ENCODE peak calls at places on chromosome 11, in eight cellular contexts. O, M, E, H, F, U, D and P are unnamed samples.
A peak's percentile ranks its signal among the peaks of the same experiment; 100 is the strongest.

GRCh38 chr11:12207384-12208150 is 97.2 kb downstream of the MICAL2 start:
- DNase-seq in O (no peak), M (no peak), E (no peak), H (no peak), F (no peak), U (no peak), D (no peak), P (no peak)

GRCh38 chr11:121435796-121436511 is 16.2 kb upstream of the SORL1 start:
- DNase-seq in O (no peak), M (no peak), E (no peak), H (no peak), F (peak; percentile 97), U (no peak), D (peak; percentile 93), P (no peak)

GRCh38 chr11:128757886-128758612 is 64.2 kb downstream of the FLI1 start:
- DNase-seq in O (no peak), M (no peak), E (no peak), H (no peak), F (no peak), U (peak; percentile 79), D (no peak), P (no peak)

GRCh38 chr11:120520091-120520822 is 8.7 kb downstream of the GRIK4 start:
- DNase-seq in O (no peak), M (no peak), E (no peak), H (no peak), F (no peak), U (no peak), D (no peak), P (no peak)

GRCh38 chr11:76560219-76560618 is 110.3 kb downstream of the LRRC32 start:
- DNase-seq in O (no peak), M (no peak), E (no peak), H (no peak), F (no peak), U (no peak), D (no peak), P (no peak)

GRCh38 chr11:71525188-71525937 is 1.7 kb upstream of the KRTAP5-7 start:
- DNase-seq in O (no peak), M (no peak), E (no peak), H (no peak), F (no peak), U (no peak), D (no peak), P (no peak)

GRCh38 chr11:118027694-118028093 is 41.5 kb downstream of the IL10RA start:
- DNase-seq in O (no peak), M (no peak), E (no peak), H (no peak), F (no peak), U (no peak), D (no peak), P (no peak)

GRCh38 chr11:13668957-13669521 is 571 bp downstream of the FAR1 start:
- DNase-seq in O (no peak), M (peak; percentile 49), E (no peak), H (peak; percentile 27), F (peak; percentile 41), U (peak; percentile 64), D (no peak), P (no peak)

GRCh38 chr11:91804057-91804456 is 420.6 kb upstream of the FAT3 start:
- DNase-seq in O (peak; percentile 64), M (no peak), E (no peak), H (no peak), F (no peak), U (no peak), D (no peak), P (no peak)

GRCh38 chr11:113994077-113994954 is 19.4 kb downstream of the HTR3A start:
- DNase-seq in O (peak; percentile 50), M (peak; percentile 43), E (no peak), H (peak; percentile 67), F (no peak), U (no peak), D (no peak), P (no peak)

GRCh38 chr11:76229690-76230240 is 23.5 kb upstream of the WNT11 start:
- DNase-seq in O (no peak), M (no peak), E (no peak), H (no peak), F (no peak), U (no peak), D (no peak), P (no peak)

GRCh38 chr11:81995907-81996306 is 737.8 kb downstream of the FAM181B start:
- DNase-seq in O (no peak), M (no peak), E (no peak), H (no peak), F (no peak), U (no peak), D (no peak), P (no peak)

GRCh38 chr11:87597696-87598095 is 560.0 kb downstream of the TMEM135 start:
- DNase-seq in O (no peak), M (no peak), E (no peak), H (no peak), F (no peak), U (no peak), D (no peak), P (no peak)

GRCh38 chr11:35272391-35272821 is 133.4 kb downstream of the CD44 start:
- DNase-seq in O (no peak), M (no peak), E (no peak), H (no peak), F (no peak), U (peak; percentile 55), D (peak; percentile 9), P (no peak)

GRCh38 chr11:130868087-130868486 is 48.2 kb downstream of the SNX19 start:
- DNase-seq in O (no peak), M (no peak), E (no peak), H (no peak), F (no peak), U (no peak), D (no peak), P (no peak)

GRCh38 chr11:108084811-108085210 is 36.6 kb upstream of the ACAT1 start:
- DNase-seq in O (no peak), M (no peak), E (no peak), H (no peak), F (no peak), U (no peak), D (no peak), P (no peak)

GRCh38 chr11:117871784-117872183 is 4.7 kb downstream of the FXYD6 start:
- DNase-seq in O (no peak), M (no peak), E (no peak), H (no peak), F (no peak), U (no peak), D (no peak), P (no peak)

GRCh38 chr11:86037743-86038142 is 31.1 kb downstream of the PICALM start:
- DNase-seq in O (no peak), M (no peak), E (no peak), H (no peak), F (no peak), U (no peak), D (no peak), P (no peak)

GRCh38 chr11:131534611-131535010 is 164.2 kb downstream of the NTM start:
- DNase-seq in O (no peak), M (no peak), E (no peak), H (no peak), F (no peak), U (no peak), D (no peak), P (no peak)

GRCh38 chr11:133946541-133947297 is 10.0 kb downstream of the IGSF9B start:
- DNase-seq in O (no peak), M (no peak), E (peak; percentile 57), H (no peak), F (peak; percentile 91), U (no peak), D (no peak), P (no peak)

GRCh38 chr11:17605736-17606135 is 58.7 kb downstream of the OTOG start:
- DNase-seq in O (no peak), M (no peak), E (no peak), H (no peak), F (no peak), U (no peak), D (no peak), P (no peak)